ENCODE peak calls at places on chromosome 7, in eight cellular contexts. One of them, this sample, is unnamed.
A peak's percentile ranks its signal among the peaks of the same experiment; 100 is the strongest.

GRCh38 chr7:1457949-1458675 is 1.2 kb downstream of the MICALL2 start:
- DNase-seq in IMR-90: no peak
- DNase-seq in mammary epithelial cell: no peak
- DNase-seq in GM23248: peak; percentile 49
- DNase-seq in HCT116: no peak
- DNase-seq in fibroblast of lung: no peak
- DNase-seq in A549: no peak
- DNase-seq in GM23338: no peak
- DNase-seq in this sample: no peak

GRCh38 chr7:133836666-133837065 is 290.5 kb upstream of the LRGUK start:
- DNase-seq in IMR-90: no peak
- DNase-seq in mammary epithelial cell: no peak
- DNase-seq in GM23248: no peak
- DNase-seq in HCT116: no peak
- DNase-seq in fibroblast of lung: no peak
- DNase-seq in A549: no peak
- DNase-seq in GM23338: no peak
- DNase-seq in this sample: no peak

GRCh38 chr7:134850048-134850447 is 70.6 kb downstream of the CALD1 start:
- DNase-seq in IMR-90: peak; percentile 57
- DNase-seq in mammary epithelial cell: no peak
- DNase-seq in GM23248: no peak
- DNase-seq in HCT116: no peak
- DNase-seq in fibroblast of lung: peak; percentile 47
- DNase-seq in A549: no peak
- DNase-seq in GM23338: no peak
- DNase-seq in this sample: no peak

GRCh38 chr7:27205325-27206280 is 5.7 kb upstream of the HOXA13 start:
- DNase-seq in IMR-90: no peak
- DNase-seq in mammary epithelial cell: no peak
- DNase-seq in GM23248: peak; percentile 18
- DNase-seq in HCT116: no peak
- DNase-seq in fibroblast of lung: no peak
- DNase-seq in A549: no peak
- DNase-seq in GM23338: peak; percentile 58
- DNase-seq in this sample: no peak

GRCh38 chr7:39921505-39922250 is 28.4 kb upstream of the CDK13 start:
- DNase-seq in IMR-90: no peak
- DNase-seq in mammary epithelial cell: no peak
- DNase-seq in GM23248: peak; percentile 8
- DNase-seq in HCT116: no peak
- DNase-seq in fibroblast of lung: no peak
- DNase-seq in A549: no peak
- DNase-seq in GM23338: peak; percentile 12
- DNase-seq in this sample: no peak

GRCh38 chr7:64877714-64878610 is 25.1 kb upstream of the ZNF273 start:
- DNase-seq in IMR-90: no peak
- DNase-seq in mammary epithelial cell: no peak
- DNase-seq in GM23248: no peak
- DNase-seq in HCT116: no peak
- DNase-seq in fibroblast of lung: no peak
- DNase-seq in A549: no peak
- DNase-seq in GM23338: no peak
- DNase-seq in this sample: no peak

GRCh38 chr7:135385209-135385608 is 124.7 kb downstream of the CNOT4 start:
- DNase-seq in IMR-90: peak; percentile 44
- DNase-seq in mammary epithelial cell: peak; percentile 29
- DNase-seq in GM23248: peak; percentile 70
- DNase-seq in HCT116: no peak
- DNase-seq in fibroblast of lung: peak; percentile 63
- DNase-seq in A549: no peak
- DNase-seq in GM23338: no peak
- DNase-seq in this sample: no peak

GRCh38 chr7:132075573-132075972 is 500.7 kb downstream of the PLXNA4 start:
- DNase-seq in IMR-90: no peak
- DNase-seq in mammary epithelial cell: no peak
- DNase-seq in GM23248: peak; percentile 8
- DNase-seq in HCT116: no peak
- DNase-seq in fibroblast of lung: no peak
- DNase-seq in A549: no peak
- DNase-seq in GM23338: no peak
- DNase-seq in this sample: no peak

GRCh38 chr7:63900394-63901203 is 98.0 kb upstream of the ZNF722 start:
- DNase-seq in IMR-90: no peak
- DNase-seq in mammary epithelial cell: no peak
- DNase-seq in GM23248: peak; percentile 74
- DNase-seq in HCT116: no peak
- DNase-seq in fibroblast of lung: no peak
- DNase-seq in A549: peak; percentile 38
- DNase-seq in GM23338: no peak
- DNase-seq in this sample: no peak

GRCh38 chr7:155598810-155599210 is 45.7 kb upstream of the RBM33 start:
- DNase-seq in IMR-90: peak; percentile 59
- DNase-seq in mammary epithelial cell: peak; percentile 46
- DNase-seq in GM23248: peak; percentile 80
- DNase-seq in HCT116: peak; percentile 48
- DNase-seq in fibroblast of lung: peak; percentile 38
- DNase-seq in A549: peak; percentile 70
- DNase-seq in GM23338: peak; percentile 92
- DNase-seq in this sample: peak; percentile 94

GRCh38 chr7:151958036-151959010 is 2.1 kb downstream of the GALNTL5 start:
- DNase-seq in IMR-90: no peak
- DNase-seq in mammary epithelial cell: no peak
- DNase-seq in GM23248: no peak
- DNase-seq in HCT116: no peak
- DNase-seq in fibroblast of lung: no peak
- DNase-seq in A549: no peak
- DNase-seq in GM23338: no peak
- DNase-seq in this sample: no peak

GRCh38 chr7:100443096-100443840 is 7.0 kb upstream of the PPP1R35 start:
- DNase-seq in IMR-90: no peak
- DNase-seq in mammary epithelial cell: no peak
- DNase-seq in GM23248: no peak
- DNase-seq in HCT116: no peak
- DNase-seq in fibroblast of lung: no peak
- DNase-seq in A549: no peak
- DNase-seq in GM23338: no peak
- DNase-seq in this sample: no peak

GRCh38 chr7:137978464-137979237 is 23.2 kb downstream of the CREB3L2 start:
- DNase-seq in IMR-90: peak; percentile 100
- DNase-seq in mammary epithelial cell: peak; percentile 81
- DNase-seq in GM23248: peak; percentile 98
- DNase-seq in HCT116: peak; percentile 89
- DNase-seq in fibroblast of lung: peak; percentile 99
- DNase-seq in A549: peak; percentile 81
- DNase-seq in GM23338: no peak
- DNase-seq in this sample: no peak

GRCh38 chr7:37467017-37467416 is 18.4 kb upstream of the ELMO1 start:
- DNase-seq in IMR-90: no peak
- DNase-seq in mammary epithelial cell: no peak
- DNase-seq in GM23248: no peak
- DNase-seq in HCT116: no peak
- DNase-seq in fibroblast of lung: no peak
- DNase-seq in A549: no peak
- DNase-seq in GM23338: no peak
- DNase-seq in this sample: no peak
- H3K4me2 ChIP-seq in IMR-90: no peak overlapping the region
- H3K4me2 ChIP-seq in mammary epithelial cell: no peak overlapping the region
- H3K4me2 ChIP-seq in GM23248: no peak overlapping the region
- H3K4me2 ChIP-seq in HCT116: no peak overlapping the region
- H3K4me2 ChIP-seq in fibroblast of lung: no peak overlapping the region
- H3K4me2 ChIP-seq in A549: no peak overlapping the region
- H3K4me2 ChIP-seq in GM23338: no peak overlapping the region
- H3K4me2 ChIP-seq in this sample: no peak overlapping the region

GRCh38 chr7:12674053-12674452 is 13.4 kb upstream of the ARL4A start:
- DNase-seq in IMR-90: no peak
- DNase-seq in mammary epithelial cell: peak; percentile 49
- DNase-seq in GM23248: no peak
- DNase-seq in HCT116: no peak
- DNase-seq in fibroblast of lung: no peak
- DNase-seq in A549: no peak
- DNase-seq in GM23338: no peak
- DNase-seq in this sample: no peak

GRCh38 chr7:12674861-12675260 is 12.6 kb upstream of the ARL4A start:
- DNase-seq in IMR-90: peak; percentile 61
- DNase-seq in mammary epithelial cell: peak; percentile 30
- DNase-seq in GM23248: peak; percentile 40
- DNase-seq in HCT116: no peak
- DNase-seq in fibroblast of lung: no peak
- DNase-seq in A549: peak; percentile 51
- DNase-seq in GM23338: peak; percentile 83
- DNase-seq in this sample: peak; percentile 67

GRCh38 chr7:12670071-12670729 is 17.2 kb upstream of the ARL4A start:
- DNase-seq in IMR-90: peak; percentile 87
- DNase-seq in mammary epithelial cell: no peak
- DNase-seq in GM23248: peak; percentile 42
- DNase-seq in HCT116: no peak
- DNase-seq in fibroblast of lung: peak; percentile 81
- DNase-seq in A549: no peak
- DNase-seq in GM23338: no peak
- DNase-seq in this sample: no peak

GRCh38 chr7:12670759-12671545 is 16.5 kb upstream of the ARL4A start:
- DNase-seq in IMR-90: peak; percentile 41
- DNase-seq in mammary epithelial cell: no peak
- DNase-seq in GM23248: no peak
- DNase-seq in HCT116: no peak
- DNase-seq in fibroblast of lung: no peak
- DNase-seq in A549: no peak
- DNase-seq in GM23338: no peak
- DNase-seq in this sample: no peak
- H3K4me2 ChIP-seq in IMR-90: no peak overlapping the region
- H3K4me2 ChIP-seq in mammary epithelial cell: no peak overlapping the region
- H3K4me2 ChIP-seq in GM23248: no peak overlapping the region
- H3K4me2 ChIP-seq in HCT116: no peak overlapping the region
- H3K4me2 ChIP-seq in fibroblast of lung: no peak overlapping the region
- H3K4me2 ChIP-seq in A549: no peak overlapping the region
- H3K4me2 ChIP-seq in GM23338: no peak overlapping the region
- H3K4me2 ChIP-seq in this sample: no peak overlapping the region

DNA sequence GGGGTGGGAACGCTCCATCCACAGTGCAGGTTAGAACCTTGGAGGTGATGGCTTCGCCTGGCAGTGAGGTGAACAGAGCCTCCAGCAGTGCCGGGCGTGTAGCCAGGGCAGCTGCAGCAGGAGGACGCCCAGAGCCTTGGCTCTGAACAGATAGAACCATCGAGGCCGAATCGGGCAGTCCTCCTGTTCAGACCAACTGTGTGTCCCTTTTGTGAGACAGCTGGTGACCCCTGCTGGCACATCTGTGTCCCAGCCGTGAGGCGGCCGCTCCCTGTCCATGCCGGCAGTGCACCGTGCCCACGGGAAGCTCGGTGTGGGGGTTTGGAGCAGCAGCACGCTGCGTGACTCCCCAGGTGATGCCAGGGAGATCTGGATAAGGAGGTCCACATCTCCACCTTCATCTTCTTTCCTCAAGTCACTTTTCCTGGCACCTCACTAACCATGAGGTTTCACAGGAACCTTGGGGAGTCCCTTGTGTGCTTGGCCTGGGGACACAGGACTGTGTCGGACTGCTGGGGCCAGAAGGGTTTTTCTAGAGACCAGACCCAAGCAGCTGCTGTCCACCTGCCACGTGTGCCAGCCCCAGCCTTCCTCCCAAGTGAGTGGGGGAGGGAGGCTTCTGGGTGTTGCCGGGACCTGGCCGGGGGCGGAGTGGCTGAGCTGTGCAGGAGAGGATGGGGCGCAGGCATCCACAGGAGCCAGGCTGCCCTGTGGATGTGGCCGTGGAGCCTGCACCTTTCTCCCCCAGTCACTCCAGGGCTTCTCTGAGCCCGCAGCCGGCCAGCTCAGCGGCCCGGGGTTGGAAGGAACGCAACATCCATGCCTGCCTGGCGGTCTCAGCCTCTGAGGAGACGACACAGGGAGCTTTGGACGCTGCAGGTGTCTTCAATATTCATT is 69.4 kb downstream of the DNAJB6 start:
- DNase-seq in IMR-90: no peak
- DNase-seq in mammary epithelial cell: no peak
- DNase-seq in GM23248: peak; percentile 50
- DNase-seq in HCT116: no peak
- DNase-seq in fibroblast of lung: no peak
- DNase-seq in A549: no peak
- DNase-seq in GM23338: no peak
- DNase-seq in this sample: no peak
- H3K4me2 ChIP-seq in IMR-90: no peak overlapping the region
- H3K4me2 ChIP-seq in mammary epithelial cell: no peak overlapping the region
- H3K4me2 ChIP-seq in GM23248: peak overlapping the region; percentile 53
- H3K4me2 ChIP-seq in HCT116: no peak overlapping the region
- H3K4me2 ChIP-seq in fibroblast of lung: no peak overlapping the region
- H3K4me2 ChIP-seq in A549: no peak overlapping the region
- H3K4me2 ChIP-seq in GM23338: no peak overlapping the region
- H3K4me2 ChIP-seq in this sample: no peak overlapping the region

GRCh38 chr7:23347682-23348180 is 48.6 kb downstream of the MALSU1 start:
- DNase-seq in IMR-90: peak; percentile 91
- DNase-seq in mammary epithelial cell: peak; percentile 80
- DNase-seq in GM23248: peak; percentile 93
- DNase-seq in HCT116: peak; percentile 59
- DNase-seq in fibroblast of lung: peak; percentile 89
- DNase-seq in A549: peak; percentile 60
- DNase-seq in GM23338: no peak
- DNase-seq in this sample: no peak

GRCh38 chr7:23343806-23344500 is 44.8 kb downstream of the MALSU1 start:
- DNase-seq in IMR-90: peak; percentile 67
- DNase-seq in mammary epithelial cell: no peak
- DNase-seq in GM23248: no peak
- DNase-seq in HCT116: no peak
- DNase-seq in fibroblast of lung: peak; percentile 74
- DNase-seq in A549: no peak
- DNase-seq in GM23338: no peak
- DNase-seq in this sample: no peak

GRCh38 chr7:23349484-23350157 is 50.5 kb downstream of the MALSU1 start:
- DNase-seq in IMR-90: peak; percentile 90
- DNase-seq in mammary epithelial cell: peak; percentile 72
- DNase-seq in GM23248: peak; percentile 85
- DNase-seq in HCT116: peak; percentile 93
- DNase-seq in fibroblast of lung: peak; percentile 93
- DNase-seq in A549: no peak
- DNase-seq in GM23338: no peak
- DNase-seq in this sample: no peak

GRCh38 chr7:23346316-23346715 is 47.2 kb downstream of the MALSU1 start:
- DNase-seq in IMR-90: no peak
- DNase-seq in mammary epithelial cell: no peak
- DNase-seq in GM23248: no peak
- DNase-seq in HCT116: no peak
- DNase-seq in fibroblast of lung: no peak
- DNase-seq in A549: no peak
- DNase-seq in GM23338: no peak
- DNase-seq in this sample: no peak

DNA sequence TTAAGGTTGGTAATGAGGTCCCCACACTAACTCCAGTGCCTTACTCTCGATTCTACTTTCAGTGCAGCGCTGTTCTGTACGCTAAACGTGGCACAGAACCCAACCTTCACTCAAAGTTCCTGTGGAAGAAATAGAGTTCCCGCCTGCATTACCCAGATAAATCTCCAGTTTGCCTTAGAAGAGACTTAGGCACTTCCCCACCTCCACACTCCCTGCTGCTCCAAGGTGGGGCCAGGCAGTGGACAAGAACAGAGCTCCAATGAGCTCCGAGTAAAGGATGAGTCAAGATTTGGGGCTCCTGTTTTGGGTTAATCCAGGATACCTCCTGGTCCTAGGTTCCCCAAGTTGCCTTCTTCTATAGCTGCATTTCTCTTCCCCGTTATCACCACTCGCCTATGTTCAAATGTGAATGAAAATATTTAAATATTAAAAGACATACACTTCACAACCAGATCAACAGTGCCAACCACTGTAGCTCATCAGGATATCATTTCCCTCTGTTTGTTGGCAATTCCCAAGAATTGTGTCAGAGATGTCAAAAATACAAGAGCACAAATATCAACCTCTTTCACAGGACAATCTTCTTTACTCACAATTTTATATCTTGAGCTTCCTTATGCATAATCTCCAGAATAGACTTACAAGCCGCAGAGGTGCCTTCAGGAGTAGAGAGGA is 48.0 kb downstream of the MALSU1 start:
- DNase-seq in IMR-90: no peak
- DNase-seq in mammary epithelial cell: peak; percentile 44
- DNase-seq in GM23248: peak; percentile 45
- DNase-seq in HCT116: no peak
- DNase-seq in fibroblast of lung: peak; percentile 29
- DNase-seq in A549: no peak
- DNase-seq in GM23338: no peak
- DNase-seq in this sample: no peak
- H3K4me2 ChIP-seq in IMR-90: peak overlapping the region; percentile 56
- H3K4me2 ChIP-seq in mammary epithelial cell: peak overlapping the region; percentile 64
- H3K4me2 ChIP-seq in GM23248: peak overlapping the region; percentile 95
- H3K4me2 ChIP-seq in HCT116: peak overlapping the region; percentile 65
- H3K4me2 ChIP-seq in fibroblast of lung: peak overlapping the region; percentile 32
- H3K4me2 ChIP-seq in A549: peak overlapping the region; percentile 66
- H3K4me2 ChIP-seq in GM23338: no peak overlapping the region
- H3K4me2 ChIP-seq in this sample: no peak overlapping the region

This sample was measured in Karpas-422.